ENCODE peak calls at places on chromosomes 4 and X, in five cellular contexts. V is activated CD4-positive, alpha-beta T cell treated with anti-CD3 and anti-CD28 coated beads, Interleukin-2, amount 50 U/mL, for 1 hour; S is GF-D8; A is stimulated activated CD4-positive, alpha-beta T cell treated with anti-CD3 and anti-CD28 coated beads, Interleukin-2, amount 100 ng/mL, for 4 hours; Z is nephron progenitor cell. T is an unnamed sample.

GRCh38 chr4:89539797-89540711 is 232.5 kb upstream of the GPRIN3 start:
- DNase-seq in V (no peak), S (no peak), A (no peak), Z (no peak), T (peak; percentile 32)

GRCh38 chr4:142563682-142564291 is 282.3 kb downstream of the INPP4B start:
- DNase-seq in V (no peak), S (no peak), A (no peak), Z (no peak), T (no peak)

GRCh38 chrX:68827848-68828562 is 816 bp upstream of the EFNB1 start:
- DNase-seq in V (peak; percentile 73), S (no peak), A (peak; percentile 64), Z (peak; percentile 87), T (peak; percentile 90)

GRCh38 chr4:173272987-173273386 is 61.2 kb downstream of the HMGB2 start:
- DNase-seq in V (no peak), S (no peak), A (no peak), Z (no peak), T (no peak)

GRCh38 chr4:81919810-81920209 is 448.1 kb upstream of the RASGEF1B start:
- DNase-seq in V (no peak), S (no peak), A (no peak), Z (no peak), T (no peak)

GRCh38 chr4:96525901-96526300 is 686.0 kb downstream of the PDHA2 start:
- DNase-seq in V (no peak), S (no peak), A (no peak), Z (no peak), T (peak; percentile 19)

GRCh38 chrX:148555101-148555500 is 54.7 kb downstream of the AFF2 start:
- DNase-seq in V (no peak), S (no peak), A (no peak), Z (no peak), T (no peak)

GRCh38 chr4:38189445-38189844 is 229.2 kb downstream of the PTTG2 start:
- DNase-seq in V (no peak), S (no peak), A (no peak), Z (no peak), T (no peak)

GRCh38 chr4:100823066-100823992 is 305.5 kb upstream of the EMCN start:
- DNase-seq in V (no peak), S (no peak), A (no peak), Z (no peak), T (no peak)

GRCh38 chr4:149997881-149998421 is 80.3 kb upstream of the DCLK2 start:
- DNase-seq in V (no peak), S (no peak), A (no peak), Z (no peak), T (no peak)

GRCh38 chr4:102104278-102104677 is 241.0 kb downstream of the SLC39A8 start:
- DNase-seq in V (no peak), S (no peak), A (no peak), Z (no peak), T (no peak)

GRCh38 chr4:106291678-106292077 is 24.3 kb downstream of the TBCK start:
- DNase-seq in V (no peak), S (no peak), A (no peak), Z (no peak), T (no peak)

GRCh38 chr4:8010618-8011017 is 71.0 kb upstream of the AFAP1 start:
- DNase-seq in V (no peak), S (no peak), A (no peak), Z (peak; percentile 80), T (peak; percentile 99)

GRCh38 chr4:165740911-165741310 is 132.1 kb upstream of the TLL1 start:
- DNase-seq in V (no peak), S (no peak), A (no peak), Z (no peak), T (no peak)

GRCh38 chr4:78225236-78225635 is 168.1 kb downstream of the FRAS1 start:
- DNase-seq in V (no peak), S (no peak), A (no peak), Z (no peak), T (no peak)

GRCh38 chr4:78551420-78552351 is at the start of gene ANXA3:
- DNase-seq in V (no peak), S (peak; percentile 17), A (no peak), Z (peak; percentile 57), T (peak; percentile 74)

GRCh38 chr4:56468097-56468422 is 643 bp downstream of the SRP72 start:
- DNase-seq in V (peak; percentile 18), S (no peak), A (peak; percentile 18), Z (peak; percentile 19), T (peak; percentile 78)

GRCh38 chrX:119398974-119399771 is at the start of gene SLC25A43:
- DNase-seq in V (peak; percentile 8), S (no peak), A (peak; percentile 2), Z (peak; percentile 42), T (peak; percentile 56)

GRCh38 chr4:119139316-119139715 is 3.7 kb downstream of the MYOZ2 start:
- DNase-seq in V (no peak), S (no peak), A (no peak), Z (no peak), T (no peak)

GRCh38 chr4:180394730-180395129 is 1848.5 kb upstream of the TENM3 start:
- DNase-seq in V (no peak), S (peak; percentile 1), A (no peak), Z (no peak), T (no peak)